ENCODE peak calls at places on chromosome 14, in seven cellular contexts. Y is osteoblast, C is BJ, Q is HL-60, A is fibroblast of the aortic adventitia, H is endothelial cell of umbilical vein, M is AG09319. I is an unnamed sample.

GRCh38 chr14:92850492-92850891 is 56.4 kb downstream of the GOLGA5 start:
- DNase-seq in Y (no peak), C (no peak), Q (no peak), A (no peak), H (no peak), M (no peak), I (no peak)

GRCh38 chr14:67240168-67240932 is 885 bp upstream of the PALS1 start:
- DNase-seq in Y (no peak), C (no peak), Q (peak), A (no peak), H (no peak), M (no peak), I (no peak)

GRCh38 chr14:33964599-33965317 is 13.9 kb upstream of the EGLN3 start:
- DNase-seq in Y (no peak), C (no peak), Q (no peak), A (no peak), H (no peak), M (no peak), I (no peak)

GRCh38 chr14:73143003-73143402 is 6.7 kb downstream of the PSEN1 start:
- DNase-seq in Y (no peak), C (no peak), Q (no peak), A (no peak), H (no peak), M (no peak), I (no peak)

GRCh38 chr14:65356327-65356836 is 56.1 kb upstream of the FUT8 start:
- DNase-seq in Y (peak), C (peak), Q (no peak), A (peak), H (peak), M (no peak), I (peak)

GRCh38 chr14:28671425-28671824 is 95.2 kb upstream of the FOXG1 start:
- DNase-seq in Y (no peak), C (no peak), Q (no peak), A (peak), H (peak), M (no peak), I (no peak)

GRCh38 chr14:81344461-81345160 is 55.5 kb downstream of the STON2 start:
- DNase-seq in Y (no peak), C (no peak), Q (no peak), A (no peak), H (no peak), M (no peak), I (no peak)

GRCh38 chr14:71466942-71467341 is 465.3 kb upstream of the RGS6 start:
- DNase-seq in Y (no peak), C (no peak), Q (no peak), A (peak), H (no peak), M (no peak), I (no peak)

GRCh38 chr14:106848330-106849121 is 1322.1 kb downstream of the TMEM121 start:
- DNase-seq in Y (no peak), C (no peak), Q (no peak), A (no peak), H (no peak), M (no peak), I (no peak)

GRCh38 chr14:75563931-75564330 is 14.5 kb upstream of the FLVCR2 start:
- DNase-seq in Y (no peak), C (no peak), Q (no peak), A (no peak), H (no peak), M (no peak), I (no peak)

GRCh38 chr14:52154992-52155655 is 86.3 kb upstream of the NID2 start:
- DNase-seq in Y (no peak), C (no peak), Q (no peak), A (no peak), H (no peak), M (no peak), I (no peak)

GRCh38 chr14:90536092-90536491 is 139.3 kb downstream of the CALM1 start:
- DNase-seq in Y (no peak), C (no peak), Q (no peak), A (no peak), H (no peak), M (no peak), I (no peak)

GRCh38 chr14:90348270-90348669 is 16.5 kb upstream of the NRDE2 start:
- DNase-seq in Y (no peak), C (no peak), Q (no peak), A (no peak), H (no peak), M (no peak), I (no peak)

GRCh38 chr14:99075061-99075460 is 196.9 kb downstream of the BCL11B start:
- DNase-seq in Y (no peak), C (no peak), Q (peak), A (no peak), H (no peak), M (no peak), I (no peak)

GRCh38 chr14:66468778-66469367 is 17.3 kb upstream of the CCDC196 start:
- DNase-seq in Y (no peak), C (no peak), Q (no peak), A (no peak), H (no peak), M (no peak), I (no peak)

GRCh38 chr14:24971255-24971654 is 78.7 kb downstream of the STXBP6 start:
- DNase-seq in Y (no peak), C (no peak), Q (no peak), A (no peak), H (no peak), M (no peak), I (no peak)

GRCh38 chr14:50920482-50921225 is 23.6 kb downstream of the PYGL start:
- DNase-seq in Y (peak), C (peak), Q (no peak), A (peak), H (no peak), M (peak), I (peak)

GRCh38 chr14:105861985-105862465 is 335.6 kb downstream of the TMEM121 start:
- DNase-seq in Y (no peak), C (no peak), Q (no peak), A (no peak), H (no peak), M (no peak), I (no peak)

GRCh38 chr14:73877790-73878189 is 8.9 kb upstream of the ZNF410 start:
- DNase-seq in Y (no peak), C (no peak), Q (no peak), A (no peak), H (no peak), M (no peak), I (no peak)

GRCh38 chr14:57820581-57820980 is 45.3 kb downstream of the SLC35F4 start:
- DNase-seq in Y (no peak), C (no peak), Q (no peak), A (no peak), H (no peak), M (no peak), I (no peak)

GRCh38 chr14:105582639-105583038 is 56.3 kb downstream of the TMEM121 start:
- DNase-seq in Y (peak), C (no peak), Q (no peak), A (peak), H (peak), M (no peak), I (no peak)

DNA sequence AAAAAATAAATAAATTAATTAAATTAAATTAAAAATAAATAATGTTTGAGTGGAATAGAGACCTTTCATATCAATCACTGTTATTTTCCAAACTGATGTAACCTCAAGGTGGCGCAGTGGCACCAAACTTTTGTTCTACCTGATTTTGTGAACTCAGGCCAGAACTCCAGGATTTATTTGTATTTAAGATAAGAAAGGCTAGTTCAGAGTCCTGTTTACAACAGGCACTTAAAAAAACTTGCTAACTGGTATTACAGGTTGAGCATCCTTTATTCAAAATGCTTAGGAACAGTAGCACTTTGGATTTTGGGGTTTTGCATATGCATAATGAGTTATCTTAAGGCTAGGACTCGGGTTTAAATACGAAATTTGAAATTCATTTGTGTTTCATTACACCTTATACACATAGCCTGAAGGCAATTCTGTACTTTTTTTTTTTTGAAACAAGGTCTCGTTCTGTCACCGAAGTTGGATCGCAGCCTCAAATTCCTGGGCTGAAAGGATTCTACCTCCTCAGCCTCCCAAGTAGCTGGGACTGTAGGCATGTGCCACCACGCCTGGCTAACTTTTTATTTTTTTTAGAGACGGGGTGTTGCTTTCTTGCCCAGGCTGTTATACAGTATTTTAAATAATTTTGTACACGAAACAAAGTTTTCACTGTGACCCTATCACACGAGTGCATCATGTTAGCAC is 32.4 kb downstream of the YY1 start:
- DNase-seq in Y (peak), C (no peak), Q (no peak), A (peak), H (peak), M (no peak), I (no peak)
- TF ChIP-seq CTCF in Y (peak), C (peak), Q (no peak), A (peak), H (peak), M (peak), I (peak)

GRCh38 chr14:36975834-36976233 is 196.6 kb downstream of the SLC25A21 start:
- DNase-seq in Y (no peak), C (no peak), Q (no peak), A (no peak), H (no peak), M (no peak), I (no peak)
- TF ChIP-seq CTCF in Y (no peak), C (no peak), Q (no peak), A (no peak), H (no peak), M (peak), I (no peak)

GRCh38 chr14:69288001-69288771 is 28.2 kb downstream of the GALNT16 start:
- DNase-seq in Y (no peak), C (peak), Q (no peak), A (peak), H (peak), M (peak), I (peak)
- TF ChIP-seq CTCF in Y (peak), C (peak), Q (no peak), A (peak), H (peak), M (peak), I (peak)

GRCh38 chr14:55802986-55803431 is 223.0 kb downstream of the KTN1 start:
- DNase-seq in Y (no peak), C (no peak), Q (peak), A (no peak), H (peak), M (no peak), I (no peak)
- TF ChIP-seq CTCF in Y (peak), C (no peak), Q (no peak), A (no peak), H (no peak), M (no peak), I (no peak)

DNA sequence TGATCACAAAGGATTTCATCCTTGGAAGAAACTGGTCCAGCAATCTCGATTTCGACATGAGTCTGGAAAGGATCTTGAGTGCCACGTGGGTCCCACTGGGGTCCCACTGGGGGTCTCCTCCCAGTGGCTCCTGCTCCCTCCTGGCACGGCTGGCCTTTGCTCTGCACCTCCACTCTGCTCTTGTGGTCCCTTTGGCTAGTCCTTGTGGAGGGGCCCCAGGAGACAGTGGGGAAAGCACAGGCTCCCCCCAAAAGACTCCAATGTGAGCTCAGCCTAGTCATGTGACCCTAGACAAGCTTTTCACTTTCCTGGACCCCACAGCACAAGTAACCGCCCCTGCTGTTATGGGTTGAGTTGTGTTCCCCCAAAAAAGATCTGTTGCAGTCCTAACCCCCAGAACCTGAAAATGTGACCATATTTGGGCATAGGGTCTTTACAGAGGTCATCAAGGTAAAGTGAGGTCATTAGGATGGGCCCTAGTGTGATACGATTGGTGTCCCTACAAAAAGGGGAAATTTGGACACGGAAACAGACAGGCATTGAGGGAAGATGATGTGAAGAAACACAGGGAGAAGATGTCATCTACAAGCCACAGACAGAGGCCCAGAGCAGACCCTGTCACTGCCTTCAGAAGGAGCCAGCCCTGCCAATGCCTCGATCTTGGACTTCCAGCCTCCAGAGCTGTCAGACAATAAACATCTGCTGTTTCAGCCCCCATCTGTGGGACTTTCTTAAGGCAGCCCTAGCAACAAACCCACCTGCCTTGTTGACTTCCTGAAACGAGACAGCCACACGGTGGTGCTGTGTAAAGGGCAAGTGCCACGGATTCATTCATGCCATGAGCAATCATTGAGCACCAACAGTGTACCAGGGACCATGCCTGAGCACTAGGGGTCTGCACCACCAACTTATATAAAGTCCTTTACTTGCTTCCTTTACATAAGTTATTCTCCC is 23.8 kb upstream of the PPP2R5C start:
- DNase-seq in Y (peak), C (no peak), Q (no peak), A (no peak), H (no peak), M (no peak), I (no peak)
- TF ChIP-seq CTCF in Y (peak), C (peak), Q (no peak), A (no peak), H (no peak), M (no peak), I (peak)

DNA sequence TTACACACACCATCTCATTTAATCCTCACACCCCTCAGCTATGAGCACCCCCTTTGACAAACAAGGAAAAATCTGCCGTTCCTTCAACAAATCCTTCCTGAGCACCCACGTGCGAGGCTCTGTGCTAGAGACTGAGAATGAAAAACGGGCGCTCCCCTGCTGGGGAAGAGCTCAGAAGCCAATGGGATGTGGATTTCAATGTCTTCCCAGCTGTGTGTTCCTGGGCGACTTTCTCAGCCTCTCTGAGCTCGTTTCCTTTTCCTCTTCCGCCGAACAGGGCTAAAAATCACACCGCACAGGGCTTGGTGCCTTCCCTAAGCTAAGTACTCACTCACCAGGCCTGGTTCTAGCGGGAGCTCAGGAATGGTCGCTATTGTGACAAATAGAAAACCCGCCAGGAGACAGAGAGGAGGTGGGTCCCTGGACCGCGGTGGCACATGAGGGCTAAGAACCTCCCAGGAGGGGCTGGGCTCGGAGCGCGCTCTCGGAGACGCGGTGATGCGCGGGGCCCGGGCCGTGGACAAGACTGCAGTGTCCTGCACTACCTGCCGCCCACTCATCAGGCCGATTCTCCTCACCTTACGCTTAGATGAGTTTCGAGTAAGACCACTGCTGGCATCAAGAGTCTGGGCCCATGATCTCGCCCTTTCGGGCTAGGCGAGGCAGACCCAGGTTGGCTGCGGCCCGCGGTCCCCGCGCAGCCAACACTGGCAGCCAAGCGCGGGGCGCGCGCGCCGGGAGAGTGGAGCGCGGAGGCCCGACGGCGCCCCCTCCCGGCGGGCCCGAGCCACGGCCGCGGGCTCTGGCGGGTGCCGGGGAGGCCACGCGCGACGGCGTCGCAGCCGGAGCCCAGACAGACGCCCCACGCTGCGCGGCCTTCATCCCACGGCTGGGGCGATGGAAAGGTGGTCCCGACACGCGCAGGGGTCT is 17.0 kb downstream of the ZDHHC22 start:
- DNase-seq in Y (peak), C (no peak), Q (no peak), A (peak), H (peak), M (no peak), I (no peak)
- TF ChIP-seq CTCF in Y (peak), C (no peak), Q (no peak), A (no peak), H (peak), M (no peak), I (no peak)

DNA sequence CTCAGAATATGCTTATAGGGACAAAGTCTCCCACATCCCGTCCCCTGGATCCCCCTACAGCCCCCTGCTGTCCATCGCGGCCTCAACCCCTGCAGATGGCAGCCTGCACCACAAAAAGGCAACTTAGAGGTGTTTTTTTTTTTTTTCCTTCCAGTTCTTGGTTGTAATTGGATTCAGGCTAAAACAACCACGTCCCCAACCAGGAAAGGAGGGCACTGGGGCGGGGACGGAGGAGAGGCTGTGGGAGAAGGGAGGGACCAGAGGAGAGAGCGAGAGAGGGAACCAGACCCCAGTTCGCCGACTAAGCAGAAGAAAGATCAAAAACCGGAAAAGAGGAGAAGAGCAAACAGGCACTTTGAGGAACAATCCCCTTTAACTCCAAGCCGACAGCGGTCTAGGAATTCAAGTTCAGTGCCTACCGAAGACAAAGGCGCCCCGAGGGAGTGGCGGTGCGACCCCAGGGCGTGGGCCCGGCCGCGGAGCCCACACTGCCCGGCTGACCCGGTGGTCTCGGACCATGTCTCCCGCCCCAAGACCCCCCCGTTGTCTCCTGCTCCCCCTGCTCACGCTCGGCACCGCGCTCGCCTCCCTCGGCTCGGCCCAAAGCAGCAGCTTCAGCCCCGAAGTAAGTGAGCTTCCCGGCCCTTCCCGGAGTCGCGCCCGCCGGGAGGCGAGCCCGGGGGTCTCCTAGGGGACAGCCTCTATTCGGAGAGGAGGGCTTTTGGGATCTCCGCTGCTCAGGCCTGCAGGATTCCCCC is at the start of gene MMP14:
- DNase-seq in Y (peak), C (peak), Q (no peak), A (peak), H (peak), M (peak), I (no peak)
- TF ChIP-seq CTCF in Y (peak), C (peak), Q (no peak), A (peak), H (peak), M (peak), I (peak)

GRCh38 chr14:20907214-20907613 is 16.0 kb downstream of the RNASE3 start:
- DNase-seq in Y (no peak), C (no peak), Q (no peak), A (no peak), H (no peak), M (no peak), I (no peak)

GRCh38 chr14:20905661-20906060 is 14.5 kb downstream of the RNASE3 start:
- DNase-seq in Y (no peak), C (no peak), Q (peak), A (no peak), H (no peak), M (no peak), I (no peak)

DNA sequence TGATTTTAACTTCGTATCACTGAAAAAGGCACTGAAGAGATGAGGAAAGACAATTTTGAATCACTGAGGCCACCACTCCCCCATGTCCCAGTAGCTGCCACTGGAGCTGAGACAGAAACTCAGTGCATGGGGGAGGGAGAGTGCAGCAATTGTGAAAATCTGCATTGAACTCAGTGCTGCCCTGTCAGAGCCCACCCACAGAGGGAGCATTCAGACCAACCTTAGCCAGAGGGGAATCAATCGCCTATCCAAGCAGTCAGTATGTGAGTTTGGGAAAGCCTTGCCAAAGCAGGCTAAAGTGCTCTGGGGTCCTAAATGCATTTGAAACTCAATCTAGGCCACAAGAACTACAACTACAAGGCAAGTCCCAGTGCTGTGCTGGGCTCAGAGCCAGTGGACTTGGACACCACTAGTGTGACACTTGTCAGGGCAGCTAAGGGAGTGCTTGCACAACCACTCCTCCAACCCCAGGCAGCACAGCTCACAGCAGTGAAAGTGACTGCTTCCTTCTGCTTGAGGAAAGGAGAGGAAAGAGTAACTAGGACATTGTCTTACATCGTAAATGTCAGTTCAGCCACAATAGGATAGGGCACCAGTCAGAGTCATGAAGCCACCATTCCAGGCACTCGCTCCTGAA is 13.3 kb downstream of the RNASE3 start:
- DNase-seq in Y (no peak), C (no peak), Q (peak), A (no peak), H (no peak), M (no peak), I (no peak)
- TF ChIP-seq CTCF in Y (no peak), C (no peak), Q (no peak), A (no peak), H (no peak), M (no peak), I (no peak)

GRCh38 chr14:103524002-103524785 is 1.6 kb upstream of the CKB start:
- DNase-seq in Y (peak), C (no peak), Q (no peak), A (no peak), H (no peak), M (no peak), I (no peak)
- TF ChIP-seq CTCF in Y (no peak), C (no peak), Q (no peak), A (no peak), H (no peak), M (no peak), I (no peak)